ENCODE peak calls at places on chromosomes 2 and 18, in four cellular contexts. C is H1, P is HEK293T, K is HepG2. V is an unnamed sample.

GRCh38 chr2:239581352-239581901 is 180.6 kb upstream of the HDAC4 start:
- DNase-seq in K (no peak), P (no peak), C (no peak), V (no peak)

GRCh38 chr2:136235451-136236418 is 117.8 kb upstream of the CXCR4 start:
- DNase-seq in C (no peak), K (peak; percentile 35), P (no peak), V (peak; percentile 33)

GRCh38 chr18:63315879-63316278 is 3.7 kb downstream of the BCL2 start:
- DNase-seq in K (no peak), C (no peak), P (no peak), V (no peak)

GRCh38 chr2:119678021-119678656 is 862 bp upstream of the TMEM177 start:
- DNase-seq in K (peak; percentile 70), C (no peak), P (no peak), V (no peak)

GRCh38 chr2:236408090-236408489 is 143.9 kb upstream of the ASB18 start:
- DNase-seq in C (no peak), K (no peak), P (no peak), V (no peak)

GRCh38 chr18:53380063-53380639 is 844.3 kb downstream of the MBD2 start:
- DNase-seq in P (peak; percentile 3), K (peak; percentile 7), C (no peak), V (peak; percentile 13)

GRCh38 chr2:239253264-239253663 is 147.6 kb downstream of the HDAC4 start:
- DNase-seq in C (no peak), P (no peak), K (no peak), V (no peak)

GRCh38 chr2:162478721-162479129 is 134.8 kb downstream of the GCA start:
- DNase-seq in P (no peak), C (no peak), K (no peak), V (no peak)

GRCh38 chr2:207046642-207047213 is 107.4 kb downstream of the CPO start:
- DNase-seq in P (no peak), K (no peak), C (no peak), V (no peak)

GRCh38 chr2:26429779-26430654 is 28.3 kb downstream of the DRC1 start:
- DNase-seq in P (no peak), K (no peak), C (no peak), V (no peak)

GRCh38 chr2:98518106-98518505 is 73.4 kb downstream of the INPP4A start:
- DNase-seq in P (no peak), C (no peak), K (peak; percentile 55), V (no peak)

GRCh38 chr2:132678498-132678897 is 8.5 kb upstream of the LYPD1 start:
- DNase-seq in P (no peak), K (no peak), C (no peak), V (no peak)
- TF ChIP-seq SUZ12 in P (no peak), K (no peak), C (no peak), V (no peak)

GRCh38 chr2:134736167-134736885 is 17.5 kb upstream of the TMEM163 start:
- DNase-seq in C (no peak), K (no peak), P (no peak), V (peak; percentile 72)

GRCh38 chr2:134738150-134738865 is 19.5 kb upstream of the TMEM163 start:
- DNase-seq in C (no peak), K (no peak), P (no peak), V (no peak)

GRCh38 chr2:134737671-134738070 is 18.9 kb upstream of the TMEM163 start:
- DNase-seq in K (no peak), C (no peak), P (no peak), V (no peak)

GRCh38 chr2:134739879-134740301 is 21.1 kb upstream of the TMEM163 start:
- DNase-seq in C (no peak), P (no peak), K (no peak), V (no peak)

GRCh38 chr2:134739261-134739878 is 20.6 kb upstream of the TMEM163 start:
- DNase-seq in P (no peak), K (no peak), C (no peak), V (no peak)
- TF ChIP-seq SUZ12 in P (no peak), K (no peak), C (no peak), V (no peak)

GRCh38 chr18:26104037-26104436 is 13.6 kb upstream of the SS18 start:
- DNase-seq in C (no peak), K (no peak), P (no peak), V (no peak)

DNA sequence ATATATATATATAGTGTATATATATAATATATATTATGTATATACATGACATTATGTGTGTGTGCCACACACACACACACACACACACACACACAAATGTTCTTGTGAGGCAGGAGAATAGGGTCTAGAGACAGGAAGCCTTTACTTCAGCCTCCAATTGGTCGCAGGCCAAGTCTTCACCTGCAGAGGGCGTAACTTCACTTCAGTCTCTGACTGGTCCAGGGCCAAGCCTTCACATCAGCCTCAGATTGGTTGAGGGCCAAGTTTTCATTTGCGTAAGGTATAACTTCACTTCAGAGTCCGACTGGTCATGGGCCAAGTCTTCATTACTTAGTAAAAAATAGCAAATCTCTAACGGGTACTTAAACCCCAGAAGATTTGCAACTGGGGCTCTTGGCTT is 13.2 kb upstream of the SS18 start:
- DNase-seq in K (peak; percentile 4), C (no peak), P (peak; percentile 61), V (no peak)
- TF ChIP-seq SUZ12 in K (no peak), C (no peak), P (no peak), V (no peak)

GRCh38 chr18:79046522-79046921 is 22.7 kb upstream of the ATP9B start:
- DNase-seq in P (no peak), C (no peak), K (no peak), V (no peak)

GRCh38 chr18:79050005-79050404 is 19.2 kb upstream of the ATP9B start:
- DNase-seq in C (no peak), P (no peak), K (no peak), V (no peak)

GRCh38 chr18:79048245-79048632 is 21.0 kb upstream of the ATP9B start:
- DNase-seq in C (no peak), K (no peak), P (no peak), V (no peak)

GRCh38 chr18:79049506-79049905 is 19.7 kb upstream of the ATP9B start:
- DNase-seq in C (no peak), P (no peak), K (no peak), V (no peak)

GRCh38 chr18:79047556-79048244 is 21.5 kb upstream of the ATP9B start:
- DNase-seq in P (no peak), C (no peak), K (no peak), V (no peak)
- TF ChIP-seq SUZ12 in P (no peak), C (no peak), K (no peak), V (no peak)

GRCh38 chr2:47190188-47190818 is 35.2 kb upstream of the STPG4 start:
- DNase-seq in K (no peak), C (no peak), P (no peak), V (no peak)

GRCh38 chr2:47187124-47187523 is 32.0 kb upstream of the STPG4 start:
- DNase-seq in P (no peak), K (no peak), C (no peak), V (no peak)

GRCh38 chr2:47194410-47194809 is 39.3 kb upstream of the STPG4 start:
- DNase-seq in K (no peak), C (no peak), P (no peak), V (no peak)

GRCh38 chr2:47193607-47194006 is 38.5 kb upstream of the STPG4 start:
- DNase-seq in K (no peak), P (no peak), C (no peak), V (no peak)

GRCh38 chr2:47189635-47190034 is 34.5 kb upstream of the STPG4 start:
- DNase-seq in P (no peak), K (no peak), C (no peak), V (no peak)
- TF ChIP-seq SUZ12 in P (no peak), K (no peak), C (no peak), V (no peak)

DNA sequence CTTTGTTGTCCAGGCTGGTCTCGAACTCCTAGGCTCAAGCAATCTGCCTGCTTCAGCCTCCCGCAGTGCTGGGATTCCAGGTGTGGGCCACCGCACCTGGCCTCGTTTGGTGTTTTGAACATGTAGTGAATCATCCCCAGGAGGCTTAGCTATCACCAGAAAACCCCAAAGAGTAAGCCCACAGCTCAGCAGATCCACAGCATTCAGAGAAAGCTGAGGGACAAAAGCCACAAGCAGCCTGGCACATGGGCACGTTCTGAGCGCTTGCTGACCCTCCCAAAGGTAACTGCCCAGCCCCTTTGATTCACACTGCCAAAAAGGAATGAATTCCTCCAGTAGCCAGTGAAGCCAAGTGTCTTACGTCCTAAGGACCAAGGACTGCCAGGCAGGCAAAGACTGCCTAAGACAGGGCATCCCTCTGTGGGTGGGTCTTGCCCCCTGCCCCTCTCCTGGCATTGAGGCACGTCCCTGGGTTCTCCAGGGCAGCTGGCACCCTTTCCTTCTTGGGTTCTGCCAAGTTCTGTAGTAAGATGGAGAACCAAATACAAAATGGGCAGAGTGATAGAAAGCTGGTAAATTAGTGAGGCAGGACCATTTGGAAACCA is 31.7 kb downstream of the MBP start:
- DNase-seq in K (no peak), P (no peak), C (no peak), V (no peak)
- TF ChIP-seq SUZ12 in K (no peak), P (no peak), C (no peak), V (no peak)

GRCh38 chr2:179751184-179751809 is 110.1 kb downstream of the ZNF385B start:
- DNase-seq in K (peak; percentile 27), C (no peak), P (peak; percentile 34), V (no peak)
- TF ChIP-seq SUZ12 in K (no peak), C (no peak), P (no peak), V (no peak)

GRCh38 chr2:73952499-73953446 is 26.1 kb downstream of the DGUOK start:
- DNase-seq in P (no peak), K (no peak), C (no peak), V (no peak)
- TF ChIP-seq SUZ12 in P (no peak), K (no peak), C (no peak), V (no peak)

V was measured in NT2/D1.